ENCODE peak calls at places on chromosomes 1 and 21, in seven cellular contexts. S is neural progenitor cell, A is caudate nucleus, L is A549, V is lung, N is tibial artery, Z is heart right ventricle. Y is an unnamed sample.

GRCh38 chr21:25980710-25981109 is 189.9 kb downstream of the APP start:
- DNase-seq in S (no peak), A (no peak), L (no peak), V (no peak), N (no peak), Z (no peak), Y (no peak)

GRCh38 chr1:2821970-2822620 is 20.6 kb upstream of the TTC34 start:
- DNase-seq in S (no peak), A (peak; percentile 11), L (peak; percentile 17), V (no peak), N (no peak), Z (peak; percentile 32), Y (peak; percentile 24)

GRCh38 chr1:234602334-234603220 is 7.4 kb downstream of the IRF2BP2 start:
- DNase-seq in S (no peak), A (no peak), L (peak; percentile 95), V (no peak), N (no peak), Z (peak; percentile 56), Y (peak; percentile 74)

GRCh38 chr1:55474168-55474786 is 259.1 kb upstream of the USP24 start:
- DNase-seq in S (no peak), A (no peak), L (peak; percentile 66), V (no peak), N (no peak), Z (no peak), Y (no peak)

GRCh38 chr1:2089051-2089450 is 38.8 kb downstream of the PRKCZ start:
- DNase-seq in S (no peak), A (no peak), L (no peak), V (no peak), N (no peak), Z (no peak), Y (no peak)

GRCh38 chr21:45974073-45975016 is 7.2 kb upstream of the COL6A1 start:
- DNase-seq in S (peak; percentile 70), A (no peak), L (no peak), V (no peak), N (peak; percentile 69), Z (no peak), Y (no peak)

GRCh38 chr1:27031235-27032118 is 18.8 kb upstream of the TENT5B start:
- DNase-seq in S (peak; percentile 77), A (peak; percentile 42), L (no peak), V (peak; percentile 81), N (peak; percentile 76), Z (peak; percentile 83), Y (peak; percentile 79)

GRCh38 chr1:53254011-53254640 is 15.8 kb upstream of the MAGOH start:
- DNase-seq in S (no peak), A (no peak), L (no peak), V (no peak), N (no peak), Z (no peak), Y (no peak)

GRCh38 chr21:45985471-45986315 is 4.1 kb downstream of the COL6A1 start:
- DNase-seq in S (no peak), A (no peak), L (no peak), V (no peak), N (peak; percentile 20), Z (no peak), Y (no peak)

GRCh38 chr1:157844084-157844830 is 2.6 kb upstream of the CD5L start:
- DNase-seq in S (no peak), A (no peak), L (no peak), V (no peak), N (peak; percentile 30), Z (no peak), Y (no peak)

GRCh38 chr1:210633636-210634035 is 304.9 kb downstream of the HHAT start:
- DNase-seq in S (no peak), A (peak; percentile 29), L (no peak), V (no peak), N (no peak), Z (peak; percentile 25), Y (no peak)

GRCh38 chr1:68378296-68379084 is 71.3 kb downstream of the RPE65 start:
- DNase-seq in S (no peak), A (no peak), L (no peak), V (no peak), N (no peak), Z (no peak), Y (peak; percentile 11)

GRCh38 chr1:89524369-89525168 is at the start of gene LRRC8B:
- DNase-seq in S (peak; percentile 96), A (peak; percentile 74), L (peak; percentile 86), V (peak; percentile 94), N (peak; percentile 85), Z (peak; percentile 93), Y (peak; percentile 92)

GRCh38 chr1:89523597-89524368 is 846 bp upstream of the LRRC8B start:
- DNase-seq in S (peak; percentile 85), A (no peak), L (peak; percentile 71), V (no peak), N (peak; percentile 31), Z (peak; percentile 37), Y (peak; percentile 72)

GRCh38 chr1:89527256-89527655 is 2.6 kb downstream of the LRRC8B start:
- DNase-seq in S (no peak), A (no peak), L (no peak), V (no peak), N (no peak), Z (no peak), Y (no peak)

GRCh38 chr1:89527750-89528381 is 3.2 kb downstream of the LRRC8B start:
- DNase-seq in S (no peak), A (no peak), L (no peak), V (no peak), N (no peak), Z (no peak), Y (no peak)

DNA sequence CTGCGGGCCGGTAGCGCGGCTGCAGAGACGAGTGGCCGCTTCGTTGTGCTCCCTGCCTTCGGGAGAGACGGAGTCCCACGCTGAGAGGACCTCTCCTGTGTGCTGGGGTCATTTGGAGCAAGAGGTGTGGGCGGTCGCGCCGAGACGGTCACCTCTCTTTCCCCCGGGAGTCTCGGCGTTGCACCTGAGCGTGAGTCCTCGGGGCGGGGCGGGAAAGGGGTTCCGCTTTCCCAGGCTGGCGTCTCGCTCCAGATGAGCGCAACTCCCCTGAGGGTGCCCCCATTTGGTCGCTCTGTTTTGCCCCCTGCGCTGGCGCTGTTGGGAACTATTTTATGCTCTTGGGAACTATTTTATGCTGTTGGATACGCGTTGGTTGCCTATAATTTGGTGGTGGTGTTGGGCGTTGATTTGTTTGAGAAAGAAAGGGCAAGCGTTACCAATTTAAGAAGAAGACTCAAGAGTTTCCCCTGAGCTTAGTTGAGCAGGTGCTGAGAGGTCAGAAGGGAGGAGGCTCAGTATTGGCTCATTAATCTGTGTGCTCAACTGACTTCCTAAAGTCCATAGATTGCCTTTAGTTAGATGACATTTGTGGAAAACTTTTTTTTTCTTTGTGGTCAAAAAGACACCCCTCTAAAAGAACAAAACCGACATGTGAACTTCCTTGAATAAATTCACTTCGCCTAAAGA is 683 bp downstream of the LRRC8B start:
- DNase-seq in S (peak; percentile 54), A (peak; percentile 55), L (peak; percentile 39), V (peak; percentile 65), N (peak; percentile 26), Z (peak; percentile 34), Y (peak; percentile 76)
- H3K27ac ChIP-seq in S (peak overlapping the region; percentile 89), A (peak overlapping the region; percentile 79), L (peak overlapping the region; percentile 93), V (peak overlapping the region; percentile 93), N (peak overlapping the region; percentile 68), Z (no peak overlapping the region), Y (peak overlapping the region; percentile 84)

GRCh38 chr1:46191033-46191701 is 7.1 kb downstream of the POMGNT1 start:
- DNase-seq in S (no peak), A (no peak), L (no peak), V (no peak), N (no peak), Z (no peak), Y (no peak)
- H3K27ac ChIP-seq in S (no peak overlapping the region), A (no peak overlapping the region), L (no peak overlapping the region), V (no peak overlapping the region), N (no peak overlapping the region), Z (no peak overlapping the region), Y (no peak overlapping the region)

GRCh38 chr1:244212219-244212618 is 161.1 kb downstream of the ZBTB18 start:
- DNase-seq in S (no peak), A (no peak), L (no peak), V (no peak), N (no peak), Z (no peak), Y (no peak)

GRCh38 chr1:244211559-244211944 is 160.5 kb downstream of the ZBTB18 start:
- DNase-seq in S (no peak), A (no peak), L (no peak), V (no peak), N (peak; percentile 71), Z (no peak), Y (no peak)

GRCh38 chr1:244216836-244217235 is 165.8 kb downstream of the ZBTB18 start:
- DNase-seq in S (no peak), A (no peak), L (no peak), V (no peak), N (no peak), Z (no peak), Y (no peak)

GRCh38 chr1:244212792-244213475 is 161.9 kb downstream of the ZBTB18 start:
- DNase-seq in S (no peak), A (no peak), L (no peak), V (no peak), N (no peak), Z (no peak), Y (no peak)

DNA sequence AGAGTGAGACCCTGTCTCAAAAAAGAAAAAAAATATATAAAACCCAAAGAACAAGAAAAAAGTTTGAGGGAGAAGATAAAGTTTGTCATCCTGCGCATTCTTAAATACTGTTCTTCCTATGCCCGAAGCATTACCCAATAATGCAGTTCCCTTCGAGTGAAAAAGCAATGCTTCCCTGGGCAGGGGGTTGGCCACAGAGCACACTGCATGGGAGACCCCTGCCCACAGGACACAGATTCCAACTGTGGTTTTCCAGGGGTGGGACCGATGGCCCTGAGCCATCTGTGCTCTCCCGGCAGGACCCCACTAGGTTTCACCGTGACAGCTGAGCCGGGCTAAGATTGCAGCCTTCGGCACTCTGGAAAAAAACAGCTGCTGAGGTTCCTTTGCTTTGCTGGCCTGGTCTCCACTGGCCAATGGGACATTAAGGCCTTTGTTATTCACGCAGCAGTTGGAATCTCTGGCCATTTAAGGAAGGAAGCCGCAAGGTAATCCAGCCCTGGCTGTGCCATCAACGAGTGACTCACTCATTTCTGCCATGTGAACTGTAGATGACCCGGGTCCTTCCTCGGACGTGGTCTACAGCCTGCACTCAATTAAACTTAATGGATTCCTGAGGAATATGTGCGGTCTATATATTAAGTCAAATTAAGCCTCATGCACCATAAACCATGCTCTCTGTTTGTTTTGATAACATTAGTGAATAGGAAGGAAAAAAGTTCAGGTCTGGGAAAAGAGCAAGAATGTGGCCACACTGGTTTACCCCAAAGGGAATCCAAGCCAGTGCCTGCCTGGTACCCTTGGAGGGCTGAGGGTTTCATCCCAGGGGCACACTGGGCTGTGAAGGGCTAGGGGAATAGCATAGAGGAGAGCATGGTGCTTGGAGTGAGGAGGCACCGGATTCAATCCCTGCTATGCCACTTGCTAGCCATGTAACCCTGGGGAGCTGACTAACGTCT is 163.2 kb downstream of the ZBTB18 start:
- DNase-seq in S (peak; percentile 24), A (no peak), L (peak; percentile 86), V (no peak), N (no peak), Z (no peak), Y (no peak)
- H3K27ac ChIP-seq in S (no peak overlapping the region), A (no peak overlapping the region), L (peak overlapping the region; percentile 87), V (no peak overlapping the region), N (no peak overlapping the region), Z (no peak overlapping the region), Y (no peak overlapping the region)

DNA sequence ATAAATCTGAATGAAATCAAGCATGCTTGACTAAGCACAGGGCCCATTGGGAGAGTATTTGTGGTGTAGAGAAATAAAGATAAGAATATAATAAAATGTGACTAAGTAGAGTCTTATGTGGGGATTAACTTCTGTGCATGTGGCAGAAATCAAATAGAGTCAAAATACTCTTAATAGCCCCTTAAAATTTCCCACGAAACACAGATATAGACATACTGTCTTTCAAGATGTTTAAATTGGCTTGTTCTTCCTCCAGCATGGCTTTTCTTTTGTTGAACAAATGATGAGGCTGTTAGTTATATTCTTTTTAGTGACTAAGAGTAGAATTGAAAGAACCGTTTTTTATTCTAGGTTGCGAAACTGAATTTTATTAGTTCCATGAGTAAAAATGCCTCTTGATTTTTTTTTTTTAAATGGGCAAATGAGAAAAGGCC is 112.3 kb downstream of the RPS6KC1 start:
- DNase-seq in S (no peak), A (no peak), L (no peak), V (no peak), N (no peak), Z (no peak), Y (peak; percentile 26)
- H3K27ac ChIP-seq in S (no peak overlapping the region), A (no peak overlapping the region), L (no peak overlapping the region), V (no peak overlapping the region), N (peak overlapping the region; percentile 48), Z (no peak overlapping the region), Y (no peak overlapping the region)